ENCODE peak calls at places on chromosomes 2 and 18, in seven cellular contexts. Y is T follicular helper cell; M is MV-4-11; H is fibroblast of the conjunctiva; G is endodermal cell; S is naive thymus-derived CD4-positive, alpha-beta T cell; A is fibroblast of mammary gland. L is an unnamed sample.

GRCh38 chr2:25331686-25332365 is 9.9 kb downstream of the DNMT3A start:
- DNase-seq in A (peak), G (no peak), Y (no peak), M (no peak), H (no peak), S (no peak), L (no peak)

GRCh38 chr18:45447364-45448265 is 167.7 kb upstream of the SLC14A2 start:
- DNase-seq in M (no peak), Y (no peak), G (no peak), A (no peak), S (no peak), H (no peak), L (no peak)

GRCh38 chr2:180523629-180524340 is 456.6 kb upstream of the UBE2E3 start:
- DNase-seq in Y (no peak), M (peak), S (no peak), H (peak), A (peak), G (no peak), L (no peak)

GRCh38 chr2:51158236-51158635 is 126.3 kb upstream of the NRXN1 start:
- DNase-seq in M (no peak), G (no peak), S (no peak), Y (no peak), A (no peak), H (no peak), L (no peak)

GRCh38 chr2:239291505-239292350 is 109.1 kb downstream of the HDAC4 start:
- DNase-seq in S (no peak), G (peak), H (no peak), M (no peak), A (no peak), Y (no peak), L (peak)

GRCh38 chr18:60120231-60120630 is 220.4 kb downstream of the PMAIP1 start:
- DNase-seq in H (no peak), M (no peak), A (no peak), G (peak), S (no peak), Y (no peak), L (no peak)

GRCh38 chr2:130843321-130843985 is 6.7 kb downstream of the ARHGEF4 start:
- DNase-seq in A (no peak), Y (no peak), S (no peak), H (no peak), M (no peak), G (no peak), L (peak)

GRCh38 chr2:219244789-219245147 is 476 bp downstream of the GLB1L start:
- DNase-seq in Y (no peak), G (no peak), A (no peak), M (no peak), S (no peak), H (no peak), L (no peak)

GRCh38 chr18:48674198-48674721 is 135.4 kb downstream of the CTIF start:
- DNase-seq in A (peak), M (no peak), S (no peak), Y (no peak), H (no peak), G (no peak), L (no peak)

GRCh38 chr2:216539791-216540241 is 41.2 kb downstream of the RPL37A start:
- DNase-seq in H (no peak), A (no peak), Y (no peak), G (no peak), M (no peak), S (no peak), L (no peak)